ENCODE peak calls at places on chromosomes 5 and 9, in eight cellular contexts. D is lower leg skin, P is brain microvascular endothelial cell, F is AG04450, V is K562, N is astrocyte, K is dorsolateral prefrontal cortex, O is fibroblast of pulmonary artery. H is an unnamed sample.

GRCh38 chr9:124381073-124381945 is 33.9 kb downstream of the PSMB7 start:
- DNase-seq in D (no peak), F (no peak), O (no peak), V (no peak), N (peak; percentile 53), K (no peak), P (peak; percentile 27), H (peak; percentile 21)

GRCh38 chr5:446864-447263 is 3.9 kb downstream of the EXOC3 start:
- DNase-seq in P (no peak), O (peak; percentile 62), D (no peak), K (no peak), N (no peak), F (peak; percentile 8), V (peak; percentile 50), H (no peak)

GRCh38 chr9:135468866-135469521 is 10.6 kb upstream of the PPP1R26 start:
- DNase-seq in K (no peak), N (no peak), V (peak; percentile 90), D (no peak), P (peak; percentile 34), F (no peak), O (peak; percentile 31), H (no peak)

GRCh38 chr9:128555180-128555721 is 2.9 kb downstream of the SPTAN1 start:
- DNase-seq in N (peak; percentile 78), F (peak; percentile 33), D (peak; percentile 21), K (no peak), V (peak; percentile 29), P (peak; percentile 62), O (peak; percentile 83), H (no peak)

GRCh38 chr5:84487963-84488362 is 103.3 kb upstream of the EDIL3 start:
- DNase-seq in K (no peak), O (peak; percentile 95), P (peak; percentile 97), N (peak; percentile 96), F (peak; percentile 82), D (no peak), V (no peak), H (peak; percentile 46)

GRCh38 chr5:142245776-142246175 is 79.0 kb downstream of the SPRY4 start:
- DNase-seq in F (no peak), O (peak; percentile 29), P (no peak), N (peak; percentile 32), K (no peak), V (no peak), D (no peak), H (no peak)

GRCh38 chr9:97726716-97727115 is 29.6 kb upstream of the XPA start:
- DNase-seq in V (no peak), O (no peak), D (no peak), N (no peak), K (no peak), P (no peak), F (no peak), H (no peak)

GRCh38 chr9:133153227-133154096 is 10.3 kb downstream of the GBGT1 start:
- DNase-seq in D (no peak), K (no peak), P (no peak), N (no peak), V (no peak), O (no peak), F (no peak), H (no peak)

GRCh38 chr5:147509041-147509709 is 693 bp downstream of the DPYSL3 start:
- DNase-seq in K (peak; percentile 4), N (no peak), O (no peak), F (no peak), P (no peak), V (no peak), D (no peak), H (no peak)

GRCh38 chr9:130173462-130173876 is 1.3 kb downstream of the NCS1 start:
- DNase-seq in O (peak; percentile 22), F (no peak), N (no peak), D (no peak), K (no peak), V (no peak), P (no peak), H (no peak)

GRCh38 chr9:100126423-100126822 is 27.4 kb downstream of the INVS start:
- DNase-seq in F (no peak), O (no peak), D (no peak), P (no peak), V (peak; percentile 25), N (no peak), K (no peak), H (no peak)

GRCh38 chr9:36217256-36217968 is 26.7 kb downstream of the CLTA start:
- DNase-seq in D (no peak), O (no peak), V (no peak), N (no peak), K (peak; percentile 13), P (no peak), F (no peak), H (no peak)

GRCh38 chr5:178454308-178454707 is 135.9 kb downstream of the COL23A1 start:
- DNase-seq in P (no peak), K (no peak), V (no peak), O (no peak), F (no peak), N (no peak), D (no peak), H (no peak)

GRCh38 chr9:37675661-37676060 is 24.9 kb downstream of the FRMPD1 start:
- DNase-seq in K (no peak), N (no peak), D (no peak), O (no peak), P (no peak), F (no peak), V (no peak), H (no peak)

GRCh38 chr5:122312670-122312988 is 592 bp downstream of the SNCAIP start:
- DNase-seq in V (no peak), N (peak; percentile 32), O (peak; percentile 23), D (no peak), K (peak; percentile 25), P (no peak), F (no peak), H (no peak)

GRCh38 chr9:20200900-20201495 is 412.2 kb upstream of the SLC24A2 start:
- DNase-seq in V (no peak), O (no peak), N (no peak), F (no peak), D (no peak), P (no peak), K (no peak), H (no peak)

GRCh38 chr5:72452515-72453259 is 54.5 kb downstream of the ZNF366 start:
- DNase-seq in N (peak; percentile 78), P (peak; percentile 74), D (peak; percentile 76), K (no peak), V (no peak), F (peak; percentile 39), O (peak; percentile 99), H (peak; percentile 55)

GRCh38 chr5:143964919-143965318 is 153.0 kb downstream of the HMHB1 start:
- DNase-seq in V (no peak), O (no peak), N (no peak), D (no peak), K (no peak), F (peak; percentile 7), P (no peak), H (no peak)

GRCh38 chr5:131814990-131815389 is 18.2 kb upstream of the FNIP1 start:
- DNase-seq in D (no peak), O (peak; percentile 92), V (peak; percentile 52), F (peak; percentile 46), N (peak; percentile 84), P (peak; percentile 88), K (no peak), H (no peak)

GRCh38 chr5:131812371-131813160 is 15.7 kb upstream of the FNIP1 start:
- DNase-seq in P (no peak), K (no peak), F (no peak), N (no peak), O (no peak), V (peak; percentile 27), D (no peak), H (no peak)

GRCh38 chr5:131810510-131811249 is 13.9 kb upstream of the FNIP1 start:
- DNase-seq in D (no peak), F (no peak), V (peak; percentile 33), N (no peak), K (no peak), O (peak; percentile 33), P (no peak), H (no peak)
- TF ChIP-seq CTCF in D (no peak), F (no peak), V (peak; percentile 54), N (no peak), K (peak; percentile 55), O (peak; percentile 7), P (peak; percentile 53), H (peak; percentile 20)

GRCh38 chr9:971901-972511 is 4.4 kb upstream of the DMRT3 start:
- DNase-seq in K (no peak), F (no peak), V (no peak), P (no peak), N (no peak), D (no peak), O (no peak), H (no peak)

GRCh38 chr9:969693-970309 is 6.7 kb upstream of the DMRT3 start:
- DNase-seq in P (no peak), D (no peak), N (no peak), F (no peak), K (no peak), O (no peak), V (no peak), H (no peak)

GRCh38 chr9:972512-973294 is 3.8 kb upstream of the DMRT3 start:
- DNase-seq in V (no peak), D (no peak), O (no peak), N (no peak), P (no peak), K (no peak), F (no peak), H (no peak)

GRCh38 chr9:969310-969692 is 7.2 kb upstream of the DMRT3 start:
- DNase-seq in V (no peak), F (no peak), P (no peak), O (no peak), D (no peak), K (no peak), N (no peak), H (no peak)

DNA sequence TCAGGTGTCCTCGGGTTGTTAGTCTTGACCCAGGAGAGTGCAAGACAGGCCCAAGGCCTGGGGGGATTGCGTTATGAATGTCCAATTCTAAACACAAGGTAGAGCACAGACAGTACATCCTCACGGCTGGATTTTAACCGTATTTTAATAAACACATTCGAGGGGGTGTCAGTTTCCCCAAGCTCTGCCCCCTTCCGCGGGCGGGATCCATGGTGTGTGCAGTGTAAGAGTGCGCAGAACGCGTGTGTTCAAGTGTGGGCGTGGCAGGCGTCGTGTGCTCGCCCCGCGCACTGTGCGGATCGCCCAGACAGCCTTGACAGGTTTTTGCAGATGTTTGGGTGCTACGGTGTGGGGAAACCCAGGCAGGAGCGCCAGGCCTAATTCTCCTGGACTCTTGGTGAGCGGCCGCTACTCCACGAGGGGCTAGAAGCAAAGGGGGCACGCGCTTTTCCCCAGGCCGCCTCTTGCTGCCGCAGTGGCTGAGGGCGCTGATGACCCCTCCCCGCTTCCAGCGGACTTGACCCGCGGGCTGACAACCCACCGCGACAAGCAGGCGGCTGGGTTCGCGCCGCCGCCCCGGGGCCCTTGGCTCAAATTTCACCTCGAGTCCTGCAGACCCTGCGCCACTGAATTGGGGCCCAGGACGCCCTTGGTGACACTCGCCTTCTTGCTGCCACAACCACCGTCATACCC is 6.0 kb upstream of the DMRT3 start:
- DNase-seq in O (no peak), V (no peak), N (no peak), K (no peak), P (no peak), F (no peak), D (no peak), H (no peak)
- H3K4me3 ChIP-seq in O (no peak overlapping the region), V (no peak overlapping the region), N (no peak overlapping the region), K (no peak overlapping the region), P (no peak overlapping the region), F (no peak overlapping the region), D (no peak overlapping the region), H (no peak overlapping the region)

GRCh38 chr5:14405267-14405666 is 176.3 kb upstream of the OTULINL start:
- DNase-seq in F (no peak), K (no peak), N (peak; percentile 46), O (no peak), V (peak; percentile 23), D (no peak), P (no peak), H (no peak)
- TF ChIP-seq CTCF in F (peak; percentile 29), K (peak; percentile 38), N (peak; percentile 27), O (peak; percentile 16), V (peak; percentile 32), D (no peak), P (peak; percentile 52), H (peak; percentile 19)

GRCh38 chr9:14433841-14434511 is 120.0 kb upstream of the NFIB start:
- DNase-seq in K (peak; percentile 37), O (peak; percentile 87), V (peak; percentile 48), D (no peak), P (peak; percentile 73), F (peak; percentile 23), N (peak; percentile 47), H (no peak)
- H3K4me3 ChIP-seq in K (no peak overlapping the region), O (peak overlapping the region; percentile 1), V (no peak overlapping the region), D (no peak overlapping the region), P (no peak overlapping the region), F (no peak overlapping the region), N (no peak overlapping the region), H (no peak overlapping the region)